ENCODE peak calls at places on chromosomes 11 and 22, in eight cellular contexts. X is mucosa of gallbladder, J is HTR-8/SVneo, F is amygdala, U is left lung, N is AG08395, C is GOT3, E is KBM-7. M is an unnamed sample.

GRCh38 chr11:103920933-103921332 is 115.5 kb upstream of the DDI1 start:
- DNase-seq in X (no peak), J (no peak), F (no peak), U (no peak), N (no peak), C (no peak), E (no peak), M (no peak)

GRCh38 chr22:31652129-31652528 is 9.9 kb downstream of the PISD start:
- DNase-seq in X (no peak), J (no peak), F (no peak), U (no peak), N (no peak), C (no peak), E (no peak), M (no peak)

GRCh38 chr11:103110406-103110805 is 1.2 kb downstream of the DYNC2H1 start:
- DNase-seq in X (no peak), J (no peak), F (no peak), U (no peak), N (peak), C (no peak), E (no peak), M (peak)

GRCh38 chr11:44416776-44417175 is 106.8 kb upstream of the ALX4 start:
- DNase-seq in X (no peak), J (no peak), F (no peak), U (no peak), N (peak), C (no peak), E (no peak), M (no peak)

GRCh38 chr11:45745065-45745811 is 59.7 kb upstream of the SLC35C1 start:
- DNase-seq in X (peak), J (no peak), F (peak), U (no peak), N (no peak), C (no peak), E (no peak), M (no peak)

GRCh38 chr22:31210830-31211503 is 1.1 kb upstream of the LIMK2 start:
- DNase-seq in X (no peak), J (no peak), F (no peak), U (no peak), N (peak), C (no peak), E (no peak), M (no peak)

GRCh38 chr22:27308513-27308912 is 493.0 kb downstream of the MN1 start:
- DNase-seq in X (no peak), J (no peak), F (no peak), U (no peak), N (no peak), C (no peak), E (no peak), M (no peak)

GRCh38 chr22:41478891-41479521 is 10.1 kb downstream of the ACO2 start:
- DNase-seq in X (no peak), J (no peak), F (peak), U (peak), N (no peak), C (no peak), E (no peak), M (peak)

GRCh38 chr22:24969588-24970301 is 17.2 kb downstream of the KIAA1671 start:
- DNase-seq in X (peak), J (no peak), F (no peak), U (no peak), N (peak), C (no peak), E (no peak), M (no peak)

GRCh38 chr22:33918676-33919590 is 1.3 kb downstream of the LARGE1 start:
- DNase-seq in X (no peak), J (no peak), F (no peak), U (no peak), N (peak), C (no peak), E (peak), M (no peak)

GRCh38 chr22:35734517-35734827 is 16.8 kb downstream of the APOL5 start:
- DNase-seq in X (no peak), J (no peak), F (no peak), U (no peak), N (no peak), C (no peak), E (no peak), M (no peak)

GRCh38 chr11:128551641-128552335 is 35.6 kb downstream of the ETS1 start:
- DNase-seq in X (no peak), J (no peak), F (no peak), U (no peak), N (no peak), C (no peak), E (no peak), M (no peak)

GRCh38 chr11:65491614-65492386 is 7.0 kb upstream of the MALAT1 start:
- DNase-seq in X (peak), J (no peak), F (peak), U (peak), N (no peak), C (no peak), E (peak), M (no peak)

GRCh38 chr11:10855295-10855694 is 2.6 kb downstream of the ZBED5 start:
- DNase-seq in X (no peak), J (no peak), F (no peak), U (no peak), N (no peak), C (no peak), E (no peak), M (no peak)

GRCh38 chr22:27554106-27554814 is 247.3 kb downstream of the MN1 start:
- DNase-seq in X (peak), J (no peak), F (no peak), U (no peak), N (peak), C (no peak), E (no peak), M (no peak)

GRCh38 chr11:47538741-47539575 is 14.0 kb downstream of the CELF1 start:
- DNase-seq in X (no peak), J (no peak), F (no peak), U (no peak), N (no peak), C (no peak), E (no peak), M (no peak)

GRCh38 chr11:65366340-65366773 is 11.8 kb downstream of the TIGD3 start:
- DNase-seq in X (peak), J (peak), F (peak), U (no peak), N (peak), C (no peak), E (peak), M (peak)

GRCh38 chr11:78822931-78823423 is 248.3 kb upstream of the NARS2 start:
- DNase-seq in X (no peak), J (no peak), F (no peak), U (peak), N (no peak), C (no peak), E (no peak), M (no peak)

GRCh38 chr11:132607575-132607974 is 924.7 kb downstream of the OPCML start:
- DNase-seq in X (no peak), J (no peak), F (no peak), U (no peak), N (no peak), C (no peak), E (no peak), M (no peak)

GRCh38 chr11:14541180-14541579 is 21.0 kb upstream of the PSMA1 start:
- DNase-seq in X (no peak), J (no peak), F (no peak), U (no peak), N (no peak), C (no peak), E (no peak), M (no peak)

GRCh38 chr11:129911298-129911697 is 15.9 kb upstream of the NFRKB start:
- DNase-seq in X (no peak), J (no peak), F (no peak), U (no peak), N (no peak), C (no peak), E (peak), M (no peak)

GRCh38 chr11:104556606-104557301 is 341.5 kb downstream of the CASP12 start:
- DNase-seq in X (no peak), J (no peak), F (no peak), U (no peak), N (no peak), C (no peak), E (peak), M (no peak)

GRCh38 chr22:24433868-24434471 is 6.6 kb downstream of the ADORA2A start:
- DNase-seq in X (no peak), J (no peak), F (no peak), U (no peak), N (peak), C (no peak), E (peak), M (no peak)

GRCh38 chr11:890794-891600 is 19.6 kb downstream of the CHID1 start:
- DNase-seq in X (no peak), J (no peak), F (no peak), U (no peak), N (no peak), C (no peak), E (no peak), M (no peak)

GRCh38 chr22:48647051-48647450 is 1180.6 kb downstream of the BRD1 start:
- DNase-seq in X (no peak), J (no peak), F (no peak), U (no peak), N (no peak), C (no peak), E (no peak), M (no peak)

GRCh38 chr11:76512851-76513653 is 68.2 kb downstream of the EMSY start:
- DNase-seq in X (no peak), J (no peak), F (no peak), U (no peak), N (peak), C (no peak), E (peak), M (peak)

GRCh38 chr11:74325649-74326645 is 14.5 kb upstream of the P4HA3 start:
- DNase-seq in X (peak), J (no peak), F (peak), U (peak), N (peak), C (no peak), E (no peak), M (peak)

GRCh38 chr11:85263328-85263727 is 363.8 kb downstream of the DLG2 start:
- DNase-seq in X (no peak), J (no peak), F (no peak), U (no peak), N (no peak), C (no peak), E (no peak), M (no peak)

GRCh38 chr22:50032109-50032871 is 19.7 kb upstream of the IL17REL start:
- DNase-seq in X (no peak), J (no peak), F (no peak), U (no peak), N (no peak), C (no peak), E (no peak), M (no peak)

GRCh38 chr11:25981998-25982397 is 349.9 kb upstream of the ANO3 start:
- DNase-seq in X (peak), J (peak), F (no peak), U (no peak), N (peak), C (no peak), E (peak), M (peak)

GRCh38 chr11:78615724-78616123 is 41.1 kb upstream of the NARS2 start:
- DNase-seq in X (no peak), J (no peak), F (no peak), U (no peak), N (no peak), C (no peak), E (no peak), M (no peak)

GRCh38 chr11:131370901-131371790 is 731 bp downstream of the NTM start:
- DNase-seq in X (no peak), J (no peak), F (no peak), U (no peak), N (no peak), C (no peak), E (no peak), M (no peak)

GRCh38 chr11:74055938-74056337 is 47.1 kb upstream of the UCP3 start:
- DNase-seq in X (no peak), J (peak), F (no peak), U (no peak), N (peak), C (no peak), E (no peak), M (peak)

GRCh38 chr22:29872145-29872893 is 10.7 kb upstream of the MTMR3 start:
- DNase-seq in X (no peak), J (no peak), F (no peak), U (no peak), N (no peak), C (no peak), E (no peak), M (no peak)

GRCh38 chr11:95599959-95600586 is 189.5 kb downstream of the FAM76B start:
- DNase-seq in X (no peak), J (no peak), F (no peak), U (no peak), N (no peak), C (no peak), E (no peak), M (no peak)

GRCh38 chr11:46356911-46357482 is 9.7 kb downstream of the DGKZ start:
- DNase-seq in X (no peak), J (no peak), F (no peak), U (no peak), N (no peak), C (no peak), E (peak), M (no peak)

GRCh38 chr11:75174781-75175370 is 24.0 kb downstream of the SLCO2B1 start:
- DNase-seq in X (peak), J (no peak), F (no peak), U (peak), N (peak), C (no peak), E (peak), M (no peak)

M was measured in fibroblast of the conjunctiva.